ENCODE peak calls at places on chromosomes 6 and 20, in seven cellular contexts. M is uterus, G is heart right ventricle, I is K562, W is A549, R is psoas muscle, C is ovary. O is an unnamed sample. For H3K4me1, the result is how much of the 10 kb centered on the place peaks cover.

GRCh38 chr20:60003776-60004175 is 45.6 kb downstream of the CDH26 start:
- DNase-seq in G (no peak), C (no peak), I (no peak), W (no peak), M (no peak), R (no peak), O (no peak)

GRCh38 chr20:50919567-50919966 is 11.7 kb downstream of the ADNP start:
- DNase-seq in C (peak), R (peak), M (peak), G (no peak), W (no peak), I (peak), O (peak)

GRCh38 chr6:135692426-135692825 is 159.1 kb upstream of the PDE7B start:
- DNase-seq in C (no peak), I (no peak), M (no peak), W (no peak), G (no peak), R (no peak), O (no peak)

GRCh38 chr6:161110380-161110779 is 118.8 kb downstream of the MAP3K4 start:
- DNase-seq in G (no peak), I (no peak), R (no peak), W (no peak), C (no peak), M (no peak), O (no peak)

GRCh38 chr20:33676652-33677645 is 2.7 kb upstream of the NECAB3 start:
- DNase-seq in I (no peak), R (no peak), C (peak), M (no peak), G (no peak), W (no peak), O (no peak)

GRCh38 chr20:58755751-58756524 is 63.3 kb downstream of the NPEPL1 start:
- DNase-seq in W (no peak), I (no peak), C (no peak), M (no peak), G (no peak), R (no peak), O (no peak)

GRCh38 chr20:50415516-50416268 is 94.5 kb upstream of the PTPN1 start:
- DNase-seq in M (peak), R (peak), W (peak), G (peak), C (peak), I (no peak), O (peak)

GRCh38 chr6:14728396-14729024 is 517.4 kb upstream of the JARID2 start:
- DNase-seq in G (no peak), C (no peak), M (peak), R (no peak), W (no peak), I (peak), O (peak)

GRCh38 chr6:130749402-130749801 is 77.8 kb upstream of the SMLR1 start:
- DNase-seq in W (no peak), I (peak), C (no peak), M (no peak), G (no peak), R (no peak), O (no peak)

GRCh38 chr6:84027340-84028183 is 6.0 kb upstream of the MRAP2 start:
- DNase-seq in C (no peak), I (no peak), W (peak), M (no peak), G (no peak), R (no peak), O (peak)

GRCh38 chr6:17289491-17290106 is 8.4 kb downstream of the RBM24 start:
- DNase-seq in G (peak), I (no peak), C (no peak), W (no peak), M (peak), R (peak), O (peak)

GRCh38 chr6:92779758-92780157 is 639.6 kb downstream of the EPHA7 start:
- DNase-seq in W (no peak), G (no peak), I (no peak), R (peak), M (peak), C (no peak), O (peak)

GRCh38 chr20:50399917-50400704 is 110.1 kb upstream of the PTPN1 start:
- DNase-seq in I (no peak), M (no peak), R (no peak), C (no peak), W (no peak), G (no peak), O (no peak)

GRCh38 chr6:11043961-11044711 is at the start of gene ELOVL2:
- DNase-seq in I (peak), R (peak), M (no peak), W (peak), G (peak), C (no peak), O (no peak)

GRCh38 chr6:92538926-92539325 is 880.4 kb downstream of the EPHA7 start:
- DNase-seq in R (no peak), M (no peak), G (no peak), C (no peak), W (no peak), I (no peak), O (no peak)

GRCh38 chr6:31498748-31499147 is 803 bp downstream of the MICB start:
- DNase-seq in I (peak), W (no peak), M (no peak), C (no peak), G (no peak), R (no peak), O (no peak)

GRCh38 chr6:31497595-31498476 is at the start of gene MICB:
- DNase-seq in G (peak), W (peak), I (peak), C (peak), R (peak), M (peak), O (peak)

GRCh38 chr6:31495580-31495979 is 2.4 kb upstream of the MICB start:
- DNase-seq in M (no peak), W (no peak), C (no peak), I (no peak), R (no peak), G (no peak), O (no peak)

GRCh38 chr6:31490115-31490873 is 7.7 kb upstream of the MICB start:
- DNase-seq in I (peak), C (no peak), R (no peak), M (no peak), G (no peak), W (no peak), O (peak)

GRCh38 chr6:31493875-31494694 is 3.9 kb upstream of the MICB start:
- DNase-seq in W (peak), I (peak), C (peak), G (peak), M (peak), R (peak), O (peak)
- H3K4me1 ChIP-seq in W (under half), I (under half), C (under half), G (under half), M (under half), R (under half), O (under half)

DNA sequence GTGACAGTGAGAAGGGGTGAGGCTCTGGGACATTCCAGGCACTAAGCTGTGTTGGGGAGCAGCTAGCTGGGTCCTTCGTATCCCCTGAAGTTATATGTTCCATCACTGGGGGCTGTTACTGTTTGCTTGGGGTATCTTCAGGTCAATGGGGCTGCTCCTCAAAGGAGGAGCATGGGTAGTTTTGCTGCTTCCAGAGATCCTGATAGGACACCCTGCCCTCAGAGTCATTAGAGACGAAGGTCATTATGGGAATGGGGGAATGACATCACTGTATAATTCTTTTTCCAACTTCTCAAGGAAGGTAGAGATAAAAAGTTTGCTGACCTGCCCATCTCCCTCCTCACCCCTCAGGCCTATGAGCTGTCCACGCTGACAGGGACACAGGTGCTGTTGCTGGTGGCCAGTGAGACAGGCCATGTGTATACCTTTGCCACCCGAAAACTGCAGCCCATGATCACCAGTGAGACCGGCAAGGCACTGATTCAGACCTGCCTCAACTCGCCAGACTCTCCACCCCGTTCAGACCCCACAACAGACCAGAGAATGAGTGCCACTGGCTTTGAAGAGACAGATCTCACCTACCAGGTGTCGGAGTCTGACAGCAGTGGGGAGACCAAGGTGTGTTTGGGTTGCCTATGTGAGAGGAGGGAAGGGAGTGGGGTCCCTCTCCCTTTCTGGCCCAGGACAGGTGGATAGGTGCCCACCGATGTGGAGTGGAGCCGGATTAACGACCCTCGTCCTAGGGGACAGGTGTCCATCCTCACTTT is 2.6 kb downstream of the SRF start:
- DNase-seq in I (peak), C (peak), M (no peak), G (no peak), W (no peak), R (no peak), O (no peak)
- H3K4me3 ChIP-seq in I (peak), C (peak), M (peak), G (peak), W (peak), R (peak), O (peak)

DNA sequence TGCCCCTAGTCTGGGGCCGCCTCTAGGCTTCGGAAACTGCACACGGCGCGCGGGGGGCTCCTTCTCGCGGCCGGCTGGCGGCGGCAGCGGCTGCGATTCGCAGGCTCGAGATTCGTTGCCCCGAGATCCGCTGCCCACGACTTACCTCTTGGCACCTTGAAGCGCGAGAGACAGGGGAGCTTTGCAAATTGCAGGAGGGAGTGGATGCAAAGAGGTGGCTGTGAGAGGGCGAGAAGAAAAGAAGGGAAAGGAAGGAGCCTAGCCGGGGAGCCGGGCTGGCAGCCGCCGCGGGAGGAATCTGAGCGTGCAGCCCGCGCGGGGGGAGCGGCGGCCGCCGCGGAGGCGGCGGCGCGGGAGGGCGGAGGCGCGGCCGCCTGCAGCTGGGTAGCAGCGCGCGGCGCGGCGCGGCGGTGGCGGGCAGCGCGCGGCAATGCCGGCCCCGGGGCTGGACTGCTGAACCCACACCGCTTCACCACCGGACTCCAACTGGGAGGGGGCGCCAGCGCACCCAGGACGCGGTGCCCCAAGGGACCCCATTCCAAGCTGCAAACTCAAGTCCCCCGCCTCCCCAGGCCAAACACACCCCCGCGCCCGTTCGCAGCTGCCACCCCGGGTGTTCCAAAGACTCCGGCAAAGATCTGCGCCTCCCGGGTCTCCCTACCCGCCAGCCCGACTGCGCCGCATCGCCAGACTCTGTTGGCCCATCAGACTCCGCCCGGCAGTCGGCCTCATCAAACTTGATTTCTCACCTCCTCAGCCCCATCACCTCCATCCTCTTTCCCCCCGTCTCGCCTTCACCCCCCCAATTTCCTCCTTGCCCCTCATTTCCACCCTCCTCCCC is 44.2 kb upstream of the SUPT3H start:
- DNase-seq in C (peak), G (peak), R (peak), W (peak), M (peak), I (peak), O (peak)
- TF ChIP-seq CTCF in C (no peak), G (no peak), R (no peak), W (peak), M (peak), I (peak), O (no peak)

GRCh38 chr6:46933751-46934150 is 12.0 kb upstream of the ADGRF5 start:
- DNase-seq in G (no peak), C (no peak), W (no peak), I (no peak), R (no peak), M (no peak), O (no peak)

GRCh38 chr6:46930331-46930730 is 8.6 kb upstream of the ADGRF5 start:
- DNase-seq in G (no peak), M (no peak), I (no peak), C (no peak), R (no peak), W (no peak), O (no peak)

GRCh38 chr6:46931416-46931815 is 9.7 kb upstream of the ADGRF5 start:
- DNase-seq in W (no peak), I (no peak), C (no peak), G (no peak), R (no peak), M (no peak), O (no peak)

GRCh38 chr6:46932526-46932925 is 10.8 kb upstream of the ADGRF5 start:
- DNase-seq in G (no peak), R (no peak), M (no peak), W (no peak), C (no peak), I (no peak), O (no peak)

DNA sequence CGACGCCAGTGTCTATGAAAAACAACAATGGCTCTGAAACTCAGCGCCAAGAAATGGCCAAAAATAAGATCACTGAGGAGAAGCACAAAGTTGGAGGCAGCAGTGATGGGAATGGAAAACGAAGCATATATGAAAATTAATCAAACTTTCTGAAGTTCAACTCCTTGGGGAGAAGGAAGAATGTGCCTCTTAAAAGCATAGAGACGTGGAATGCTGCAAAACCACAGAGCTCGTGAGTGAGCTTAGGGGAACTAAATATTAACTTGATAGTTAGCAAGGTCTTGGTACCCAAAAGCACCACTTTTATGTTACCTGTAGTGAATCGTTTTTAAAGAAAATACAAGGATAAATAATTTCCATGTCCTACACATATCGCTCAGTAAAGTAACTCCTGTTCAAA is 11.2 kb upstream of the ADGRF5 start:
- DNase-seq in W (no peak), G (no peak), R (no peak), I (no peak), C (no peak), M (no peak), O (no peak)
- H3K4me1 ChIP-seq in W (under half), G (under half), R (under half), I (under half), C (under half), M (under half), O (under half)

GRCh38 chr6:107634147-107635057 is 144.5 kb downstream of the SOBP start:
- DNase-seq in G (peak), M (no peak), W (no peak), C (no peak), I (no peak), R (peak), O (no peak)
- H3K4me3 ChIP-seq in G (peak), M (peak), W (no peak), C (no peak), I (no peak), R (peak), O (peak)